ENCODE peak calls at places on chromosomes 13 and 19, in five cellular contexts. J, B, W, Q and V are unnamed samples.

GRCh38 chr13:92187378-92187989 is 789.1 kb downstream of the GPC5 start:
- DNase-seq in W (peak), J (peak), Q (no peak), B (no peak), V (peak)

GRCh38 chr19:32129141-32129540 is 216.3 kb upstream of the ZNF507 start:
- DNase-seq in J (no peak), Q (no peak), B (no peak), W (no peak), V (no peak)

GRCh38 chr13:45481688-45482087 is 16.9 kb downstream of the COG3 start:
- DNase-seq in J (no peak), W (no peak), B (no peak), Q (no peak), V (no peak)

GRCh38 chr13:24662195-24663088 is 17.8 kb upstream of the ATP12A start:
- DNase-seq in J (no peak), Q (no peak), B (no peak), W (no peak), V (no peak)

GRCh38 chr19:51365211-51366049 is 758 bp downstream of the ETFB start:
- DNase-seq in W (peak), B (peak), J (peak), Q (no peak), V (no peak)

GRCh38 chr19:50252111-50252886 is 48.9 kb downstream of the MYH14 start:
- DNase-seq in B (peak), J (no peak), Q (peak), W (peak), V (peak)

GRCh38 chr13:112940236-112940635 is 28.8 kb upstream of the MCF2L start:
- DNase-seq in B (no peak), W (no peak), Q (no peak), J (no peak), V (no peak)

GRCh38 chr13:111359237-111359915 is 38.9 kb downstream of the TEX29 start:
- DNase-seq in W (no peak), J (peak), B (peak), Q (peak), V (no peak)

GRCh38 chr19:1018932-1019615 is 1.8 kb downstream of the TMEM259 start:
- DNase-seq in J (no peak), B (no peak), Q (no peak), W (no peak), V (no peak)

GRCh38 chr13:97913206-97913605 is 40.3 kb upstream of the IPO5 start:
- DNase-seq in J (no peak), Q (no peak), B (no peak), W (no peak), V (no peak)

GRCh38 chr19:36605839-36606478 is 846 bp downstream of the ZNF382 start:
- DNase-seq in Q (no peak), W (no peak), B (no peak), J (no peak), V (no peak)

GRCh38 chr13:19607523-19608078 is 25.9 kb upstream of the MPHOSPH8 start:
- DNase-seq in J (no peak), W (no peak), B (no peak), Q (no peak), V (no peak)

GRCh38 chr13:73059460-73060250 is 850 bp downstream of the KLF5 start:
- DNase-seq in J (peak), Q (peak), W (peak), B (peak), V (peak)

GRCh38 chr13:112711528-112712265 is 21.9 kb downstream of the ATP11A start:
- DNase-seq in J (peak), W (peak), B (peak), Q (peak), V (no peak)

GRCh38 chr13:104750377-104750776 is 1684.2 kb upstream of the SLC10A2 start:
- DNase-seq in J (no peak), W (no peak), B (peak), Q (no peak), V (no peak)

GRCh38 chr19:38617764-38618589 is at the start of gene MAP4K1:
- DNase-seq in Q (no peak), J (no peak), W (peak), B (no peak), V (peak)

GRCh38 chr13:92175330-92175729 is 776.9 kb downstream of the GPC5 start:
- DNase-seq in J (peak), W (no peak), Q (peak), B (peak), V (peak)